ENCODE peak calls at places on chromosomes 5 and 9, in nine cellular contexts. One of them, this sample, is unnamed.
A peak's percentile ranks its signal among the peaks of the same experiment; 100 is the strongest.

GRCh38 chr5:102663771-102664530 is 91.2 kb upstream of the PAM start:
- DNase-seq in cardiac muscle cell: no peak
- DNase-seq in type B pancreatic cell: no peak
- DNase-seq in epithelial cell of proximal tubule: no peak
- DNase-seq in CD4-positive, alpha-beta T cell: no peak
- DNase-seq in uterus: no peak
- DNase-seq in H9: no peak
- DNase-seq in fibroblast of lung: no peak
- DNase-seq in WTC11: no peak
- DNase-seq in this sample: no peak

GRCh38 chr5:74418709-74419108 is 221.8 kb downstream of the ENC1 start:
- DNase-seq in H9: no peak
- DNase-seq in epithelial cell of proximal tubule: no peak
- DNase-seq in fibroblast of lung: no peak
- DNase-seq in type B pancreatic cell: no peak
- DNase-seq in uterus: no peak
- DNase-seq in WTC11: no peak
- DNase-seq in cardiac muscle cell: peak; percentile 23
- DNase-seq in CD4-positive, alpha-beta T cell: no peak
- DNase-seq in this sample: no peak

GRCh38 chr5:172133359-172134029 is 54.5 kb downstream of the STK10 start:
- DNase-seq in CD4-positive, alpha-beta T cell: no peak
- DNase-seq in type B pancreatic cell: no peak
- DNase-seq in WTC11: no peak
- DNase-seq in cardiac muscle cell: no peak
- DNase-seq in epithelial cell of proximal tubule: peak; percentile 97
- DNase-seq in H9: no peak
- DNase-seq in fibroblast of lung: peak; percentile 64
- DNase-seq in uterus: no peak
- DNase-seq in this sample: no peak

GRCh38 chr5:172593721-172594120 is 47.3 kb upstream of the NEURL1B start:
- DNase-seq in cardiac muscle cell: no peak
- DNase-seq in uterus: no peak
- DNase-seq in epithelial cell of proximal tubule: no peak
- DNase-seq in H9: no peak
- DNase-seq in WTC11: no peak
- DNase-seq in type B pancreatic cell: no peak
- DNase-seq in fibroblast of lung: no peak
- DNase-seq in CD4-positive, alpha-beta T cell: no peak
- DNase-seq in this sample: no peak

GRCh38 chr5:117131876-117132275 is 557.3 kb upstream of the SEMA6A start:
- DNase-seq in fibroblast of lung: no peak
- DNase-seq in CD4-positive, alpha-beta T cell: no peak
- DNase-seq in cardiac muscle cell: no peak
- DNase-seq in H9: no peak
- DNase-seq in type B pancreatic cell: no peak
- DNase-seq in WTC11: no peak
- DNase-seq in epithelial cell of proximal tubule: no peak
- DNase-seq in uterus: no peak
- DNase-seq in this sample: no peak

GRCh38 chr9:110058304-110058953 is 149.5 kb downstream of the C9orf152 start:
- DNase-seq in CD4-positive, alpha-beta T cell: peak; percentile 48
- DNase-seq in fibroblast of lung: peak; percentile 70
- DNase-seq in epithelial cell of proximal tubule: no peak
- DNase-seq in H9: peak; percentile 79
- DNase-seq in cardiac muscle cell: peak; percentile 39
- DNase-seq in WTC11: peak; percentile 68
- DNase-seq in type B pancreatic cell: no peak
- DNase-seq in uterus: no peak
- DNase-seq in this sample: peak; percentile 61

GRCh38 chr5:150609843-150610584 is 30.4 kb upstream of the SYNPO start:
- DNase-seq in cardiac muscle cell: peak; percentile 64
- DNase-seq in uterus: no peak
- DNase-seq in epithelial cell of proximal tubule: no peak
- DNase-seq in CD4-positive, alpha-beta T cell: no peak
- DNase-seq in type B pancreatic cell: no peak
- DNase-seq in H9: no peak
- DNase-seq in fibroblast of lung: no peak
- DNase-seq in WTC11: no peak
- DNase-seq in this sample: no peak

GRCh38 chr5:55036477-55036876 is 12.4 kb downstream of the GZMK start:
- DNase-seq in CD4-positive, alpha-beta T cell: no peak
- DNase-seq in type B pancreatic cell: no peak
- DNase-seq in fibroblast of lung: peak; percentile 6
- DNase-seq in cardiac muscle cell: no peak
- DNase-seq in H9: no peak
- DNase-seq in uterus: no peak
- DNase-seq in WTC11: no peak
- DNase-seq in epithelial cell of proximal tubule: no peak
- DNase-seq in this sample: no peak

GRCh38 chr9:105921057-105921721 is 226.8 kb downstream of the TMEM38B start:
- DNase-seq in fibroblast of lung: no peak
- DNase-seq in uterus: no peak
- DNase-seq in WTC11: no peak
- DNase-seq in cardiac muscle cell: no peak
- DNase-seq in epithelial cell of proximal tubule: no peak
- DNase-seq in H9: no peak
- DNase-seq in CD4-positive, alpha-beta T cell: no peak
- DNase-seq in type B pancreatic cell: no peak
- DNase-seq in this sample: no peak

GRCh38 chr9:77512876-77513275 is 135.2 kb downstream of the GNA14 start:
- DNase-seq in cardiac muscle cell: no peak
- DNase-seq in WTC11: no peak
- DNase-seq in epithelial cell of proximal tubule: no peak
- DNase-seq in CD4-positive, alpha-beta T cell: no peak
- DNase-seq in H9: no peak
- DNase-seq in fibroblast of lung: no peak
- DNase-seq in uterus: no peak
- DNase-seq in type B pancreatic cell: no peak
- DNase-seq in this sample: no peak

GRCh38 chr9:76943071-76943470 is 37.2 kb upstream of the PRUNE2 start:
- DNase-seq in epithelial cell of proximal tubule: no peak
- DNase-seq in uterus: no peak
- DNase-seq in CD4-positive, alpha-beta T cell: no peak
- DNase-seq in WTC11: no peak
- DNase-seq in type B pancreatic cell: no peak
- DNase-seq in cardiac muscle cell: no peak
- DNase-seq in H9: no peak
- DNase-seq in fibroblast of lung: no peak
- DNase-seq in this sample: no peak

GRCh38 chr5:36552626-36553393 is 53.6 kb upstream of the SLC1A3 start:
- DNase-seq in type B pancreatic cell: no peak
- DNase-seq in H9: peak; percentile 43
- DNase-seq in fibroblast of lung: no peak
- DNase-seq in cardiac muscle cell: no peak
- DNase-seq in WTC11: no peak
- DNase-seq in epithelial cell of proximal tubule: no peak
- DNase-seq in CD4-positive, alpha-beta T cell: no peak
- DNase-seq in uterus: no peak
- DNase-seq in this sample: no peak

GRCh38 chr5:72836810-72837209 is 20.3 kb downstream of the TNPO1 start:
- DNase-seq in WTC11: no peak
- DNase-seq in cardiac muscle cell: no peak
- DNase-seq in uterus: no peak
- DNase-seq in type B pancreatic cell: no peak
- DNase-seq in epithelial cell of proximal tubule: no peak
- DNase-seq in CD4-positive, alpha-beta T cell: no peak
- DNase-seq in fibroblast of lung: no peak
- DNase-seq in H9: no peak
- DNase-seq in this sample: no peak

GRCh38 chr5:131491749-131492148 is 143.3 kb downstream of the RAPGEF6 start:
- DNase-seq in cardiac muscle cell: no peak
- DNase-seq in uterus: no peak
- DNase-seq in epithelial cell of proximal tubule: no peak
- DNase-seq in fibroblast of lung: no peak
- DNase-seq in H9: no peak
- DNase-seq in CD4-positive, alpha-beta T cell: no peak
- DNase-seq in WTC11: no peak
- DNase-seq in type B pancreatic cell: no peak
- DNase-seq in this sample: no peak

GRCh38 chr5:137254695-137255094 is 244.4 kb downstream of the SPOCK1 start:
- DNase-seq in epithelial cell of proximal tubule: no peak
- DNase-seq in cardiac muscle cell: no peak
- DNase-seq in type B pancreatic cell: no peak
- DNase-seq in CD4-positive, alpha-beta T cell: no peak
- DNase-seq in H9: no peak
- DNase-seq in WTC11: no peak
- DNase-seq in fibroblast of lung: no peak
- DNase-seq in uterus: peak; percentile 38
- DNase-seq in this sample: no peak

DNA sequence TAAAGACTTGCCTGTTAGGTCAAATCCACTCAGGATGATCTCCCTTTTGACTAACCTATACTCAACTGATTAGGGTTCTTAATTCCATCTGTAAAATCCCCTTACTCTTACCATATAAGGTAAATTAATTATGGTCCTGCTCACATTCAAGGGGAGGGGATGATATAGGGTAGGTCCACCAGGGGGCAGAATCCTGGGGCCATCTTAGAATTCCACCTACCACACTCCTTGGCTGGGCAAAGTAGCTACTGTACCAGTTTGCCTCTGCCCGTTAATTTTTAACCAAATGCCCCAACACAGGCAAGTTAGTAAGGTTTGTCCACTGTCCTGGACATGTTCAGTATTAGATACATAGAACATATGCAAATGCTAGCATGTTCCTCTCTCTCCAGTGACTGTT is 262.4 kb downstream of the SEMA5A start:
- DNase-seq in type B pancreatic cell: no peak
- DNase-seq in epithelial cell of proximal tubule: no peak
- DNase-seq in H9: no peak
- DNase-seq in uterus: no peak
- DNase-seq in fibroblast of lung: no peak
- DNase-seq in WTC11: no peak
- DNase-seq in CD4-positive, alpha-beta T cell: no peak
- DNase-seq in cardiac muscle cell: no peak
- DNase-seq in this sample: no peak
- TF ChIP-seq CTCF in type B pancreatic cell: peak; percentile 31
- TF ChIP-seq CTCF in epithelial cell of proximal tubule: peak; percentile 44
- TF ChIP-seq CTCF in H9: peak; percentile 56
- TF ChIP-seq CTCF in uterus: no peak
- TF ChIP-seq CTCF in fibroblast of lung: no peak
- TF ChIP-seq CTCF in WTC11: peak; percentile 19
- TF ChIP-seq CTCF in CD4-positive, alpha-beta T cell: no peak
- TF ChIP-seq CTCF in cardiac muscle cell: no peak
- TF ChIP-seq CTCF in this sample: no peak

DNA sequence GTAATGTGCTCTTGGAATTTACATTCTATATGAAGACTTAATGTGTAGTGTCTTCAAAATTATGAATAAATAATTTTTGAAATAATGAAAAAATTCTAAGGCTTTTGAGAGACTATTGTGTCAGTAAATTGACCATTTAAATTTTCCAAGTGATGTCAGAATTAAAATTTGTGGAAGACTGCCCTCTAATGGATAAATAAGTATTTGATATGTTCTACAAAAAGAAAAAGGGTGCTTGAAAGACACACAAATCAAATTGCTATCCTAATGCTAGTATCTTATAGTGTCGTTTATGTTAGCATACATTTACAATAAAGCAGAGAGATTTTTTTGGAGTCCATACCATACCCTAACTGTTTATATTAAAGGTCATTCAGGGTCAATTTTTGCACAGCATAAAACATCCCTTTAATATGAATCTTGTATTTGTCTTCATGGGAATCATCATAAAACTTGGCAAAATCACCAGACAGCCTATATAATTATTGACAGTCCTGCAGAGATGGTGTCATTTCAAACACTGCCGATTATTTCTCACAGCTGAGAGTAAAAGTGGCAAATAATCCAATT is 120.8 kb upstream of the SLC27A6 start:
- DNase-seq in CD4-positive, alpha-beta T cell: no peak
- DNase-seq in epithelial cell of proximal tubule: no peak
- DNase-seq in H9: no peak
- DNase-seq in cardiac muscle cell: peak; percentile 56
- DNase-seq in uterus: no peak
- DNase-seq in fibroblast of lung: peak; percentile 58
- DNase-seq in type B pancreatic cell: no peak
- DNase-seq in WTC11: no peak
- DNase-seq in this sample: no peak
- TF ChIP-seq CTCF in CD4-positive, alpha-beta T cell: no peak
- TF ChIP-seq CTCF in epithelial cell of proximal tubule: peak; percentile 40
- TF ChIP-seq CTCF in H9: peak; percentile 62
- TF ChIP-seq CTCF in cardiac muscle cell: peak; percentile 28
- TF ChIP-seq CTCF in uterus: peak; percentile 8
- TF ChIP-seq CTCF in fibroblast of lung: peak; percentile 22
- TF ChIP-seq CTCF in type B pancreatic cell: peak; percentile 76
- TF ChIP-seq CTCF in WTC11: no peak
- TF ChIP-seq CTCF in this sample: peak; percentile 28

GRCh38 chr9:129111143-129111761 is at the start of gene PTPA:
- DNase-seq in cardiac muscle cell: peak; percentile 96
- DNase-seq in epithelial cell of proximal tubule: no peak
- DNase-seq in H9: peak; percentile 86
- DNase-seq in CD4-positive, alpha-beta T cell: peak; percentile 80
- DNase-seq in fibroblast of lung: peak; percentile 88
- DNase-seq in WTC11: peak; percentile 84
- DNase-seq in type B pancreatic cell: peak; percentile 92
- DNase-seq in uterus: peak; percentile 78
- DNase-seq in this sample: peak; percentile 89

GRCh38 chr9:129109504-129109903 is 1.1 kb downstream of the CRAT start:
- DNase-seq in uterus: peak; percentile 53
- DNase-seq in CD4-positive, alpha-beta T cell: no peak
- DNase-seq in cardiac muscle cell: no peak
- DNase-seq in WTC11: peak; percentile 35
- DNase-seq in type B pancreatic cell: no peak
- DNase-seq in epithelial cell of proximal tubule: no peak
- DNase-seq in H9: peak; percentile 45
- DNase-seq in fibroblast of lung: peak; percentile 6
- DNase-seq in this sample: no peak

GRCh38 chr9:129108805-129109370 is 1.7 kb downstream of the CRAT start:
- DNase-seq in H9: no peak
- DNase-seq in cardiac muscle cell: no peak
- DNase-seq in WTC11: no peak
- DNase-seq in CD4-positive, alpha-beta T cell: no peak
- DNase-seq in type B pancreatic cell: no peak
- DNase-seq in uterus: peak; percentile 53
- DNase-seq in epithelial cell of proximal tubule: no peak
- DNase-seq in fibroblast of lung: no peak
- DNase-seq in this sample: no peak

GRCh38 chr9:129110740-129111142 is at the start of gene CRAT:
- DNase-seq in CD4-positive, alpha-beta T cell: peak; percentile 98
- DNase-seq in type B pancreatic cell: peak; percentile 93
- DNase-seq in epithelial cell of proximal tubule: peak; percentile 49
- DNase-seq in fibroblast of lung: peak; percentile 94
- DNase-seq in WTC11: peak; percentile 97
- DNase-seq in H9: peak; percentile 97
- DNase-seq in cardiac muscle cell: peak; percentile 96
- DNase-seq in uterus: peak; percentile 98
- DNase-seq in this sample: peak; percentile 92

GRCh38 chr9:129109952-129110739 is 447 bp downstream of the CRAT start:
- DNase-seq in fibroblast of lung: peak; percentile 12
- DNase-seq in H9: no peak
- DNase-seq in epithelial cell of proximal tubule: no peak
- DNase-seq in cardiac muscle cell: peak; percentile 19
- DNase-seq in uterus: peak; percentile 46
- DNase-seq in type B pancreatic cell: no peak
- DNase-seq in WTC11: no peak
- DNase-seq in CD4-positive, alpha-beta T cell: no peak
- DNase-seq in this sample: no peak
- TF ChIP-seq CTCF in fibroblast of lung: no peak
- TF ChIP-seq CTCF in H9: no peak
- TF ChIP-seq CTCF in epithelial cell of proximal tubule: no peak
- TF ChIP-seq CTCF in cardiac muscle cell: no peak
- TF ChIP-seq CTCF in uterus: no peak
- TF ChIP-seq CTCF in type B pancreatic cell: no peak
- TF ChIP-seq CTCF in WTC11: no peak
- TF ChIP-seq CTCF in CD4-positive, alpha-beta T cell: no peak
- TF ChIP-seq CTCF in this sample: no peak

GRCh38 chr5:1011226-1011631 is 2.6 kb downstream of the NKD2 start:
- DNase-seq in cardiac muscle cell: peak; percentile 54
- DNase-seq in WTC11: peak; percentile 87
- DNase-seq in H9: peak; percentile 85
- DNase-seq in epithelial cell of proximal tubule: no peak
- DNase-seq in CD4-positive, alpha-beta T cell: peak; percentile 30
- DNase-seq in fibroblast of lung: no peak
- DNase-seq in uterus: no peak
- DNase-seq in type B pancreatic cell: no peak
- DNase-seq in this sample: peak; percentile 69
- TF ChIP-seq CTCF in cardiac muscle cell: peak; percentile 38
- TF ChIP-seq CTCF in WTC11: peak; percentile 61
- TF ChIP-seq CTCF in H9: peak; percentile 93
- TF ChIP-seq CTCF in epithelial cell of proximal tubule: peak; percentile 70
- TF ChIP-seq CTCF in CD4-positive, alpha-beta T cell: peak; percentile 35
- TF ChIP-seq CTCF in fibroblast of lung: no peak
- TF ChIP-seq CTCF in uterus: no peak
- TF ChIP-seq CTCF in type B pancreatic cell: peak; percentile 65
- TF ChIP-seq CTCF in this sample: peak; percentile 66

This sample was measured in endothelial cell.